ENCODE peak calls at places on chromosomes 11 and 22, in eight cellular contexts. I is OCI-LY7, Z is heart left ventricle, N is H7, E is neuronal stem cell, K is nephron progenitor cell, D is NCI-H1105, U is mesendoderm. O is an unnamed sample.
A peak's percentile ranks its signal among the peaks of the same experiment; 100 is the strongest.

GRCh38 chr11:11422291-11423128 is 69.5 kb upstream of the CSNK2A3 start:
- DNase-seq in U (no peak), I (no peak), Z (no peak), E (no peak), D (no peak), K (no peak), N (no peak), O (no peak)

GRCh38 chr11:111114091-111114490 is 131.4 kb upstream of the POU2AF2 start:
- DNase-seq in U (no peak), K (no peak), Z (no peak), I (no peak), E (no peak), N (no peak), D (no peak), O (no peak)

GRCh38 chr11:44944853-44945235 is 5.8 kb downstream of the TP53I11 start:
- DNase-seq in K (no peak), I (no peak), N (peak; percentile 67), D (no peak), E (no peak), U (peak; percentile 56), Z (no peak), O (no peak)

GRCh38 chr11:95057959-95058358 is 8.7 kb downstream of the KDM4F start:
- DNase-seq in N (no peak), I (no peak), D (no peak), E (no peak), K (no peak), Z (no peak), U (no peak), O (no peak)

GRCh38 chr11:13348305-13348704 is 70.7 kb downstream of the BMAL1 start:
- DNase-seq in U (no peak), N (no peak), E (no peak), K (no peak), D (no peak), I (no peak), Z (no peak), O (no peak)

GRCh38 chr11:103587951-103588788 is 448.3 kb upstream of the DDI1 start:
- DNase-seq in U (peak; percentile 67), I (no peak), E (no peak), N (no peak), Z (no peak), K (no peak), D (peak; percentile 64), O (no peak)

GRCh38 chr22:39928556-39929401 is 27.9 kb downstream of the GRAP2 start:
- DNase-seq in U (no peak), E (no peak), Z (no peak), N (no peak), D (no peak), I (no peak), K (no peak), O (no peak)

GRCh38 chr11:109706940-109707339 is 284.9 kb downstream of the C11orf87 start:
- DNase-seq in Z (no peak), E (no peak), I (no peak), N (no peak), D (no peak), U (no peak), K (no peak), O (no peak)

GRCh38 chr22:19106886-19107729 is 15.1 kb downstream of the DGCR2 start:
- DNase-seq in K (no peak), D (no peak), Z (no peak), I (no peak), U (no peak), E (no peak), N (peak; percentile 7), O (no peak)

GRCh38 chr11:34263462-34264186 is 94.2 kb downstream of the ABTB2 start:
- DNase-seq in N (no peak), K (no peak), Z (no peak), I (no peak), U (peak; percentile 83), E (no peak), D (peak; percentile 18), O (peak; percentile 84)

GRCh38 chr11:83122050-83122449 is 34.9 kb upstream of the PCF11 start:
- DNase-seq in K (no peak), I (no peak), E (no peak), N (no peak), U (no peak), Z (no peak), D (no peak), O (no peak)

GRCh38 chr11:34407121-34407813 is 31.5 kb upstream of the CAT start:
- DNase-seq in Z (no peak), D (no peak), E (no peak), K (no peak), U (no peak), N (no peak), I (no peak), O (no peak)

GRCh38 chr22:36934153-36934939 is 20.9 kb downstream of the CSF2RB start:
- DNase-seq in U (no peak), K (no peak), Z (no peak), D (no peak), N (peak; percentile 33), E (no peak), I (no peak), O (no peak)

GRCh38 chr11:7487360-7487759 is 2.1 kb downstream of the OLFML1 start:
- DNase-seq in K (no peak), Z (no peak), D (no peak), N (no peak), U (no peak), I (no peak), E (no peak), O (no peak)

GRCh38 chr11:59771605-59772004 is 16.4 kb downstream of the STX3 start:
- DNase-seq in D (no peak), E (no peak), K (no peak), I (no peak), N (no peak), Z (no peak), U (no peak), O (no peak)

GRCh38 chr11:44539971-44540370 is 25.5 kb upstream of the CD82 start:
- DNase-seq in I (no peak), K (no peak), N (no peak), U (peak; percentile 25), D (no peak), Z (no peak), E (no peak), O (no peak)

GRCh38 chr11:68121067-68121899 is at the start of gene CHKA:
- DNase-seq in E (peak; percentile 94), Z (peak; percentile 95), U (peak; percentile 97), K (peak; percentile 96), N (peak; percentile 99), I (peak; percentile 93), D (peak; percentile 92), O (peak; percentile 92)

GRCh38 chr11:42521994-42522393 is 789.8 kb upstream of the API5 start:
- DNase-seq in U (peak; percentile 3), K (no peak), Z (no peak), D (no peak), N (no peak), I (no peak), E (no peak), O (no peak)

GRCh38 chr11:57547854-57548377 is 10.5 kb downstream of the SMTNL1 start:
- DNase-seq in K (no peak), D (no peak), E (no peak), I (peak; percentile 29), U (peak; percentile 51), Z (no peak), N (no peak), O (no peak)

GRCh38 chr11:60711316-60711715 is 11.9 kb downstream of the MS4A8 start:
- DNase-seq in N (no peak), E (no peak), D (no peak), K (no peak), U (no peak), Z (no peak), I (no peak), O (peak; percentile 40)

GRCh38 chr11:114066046-114066648 is 6.6 kb downstream of the ZBTB16 start:
- DNase-seq in Z (no peak), D (no peak), E (no peak), I (no peak), K (no peak), N (no peak), U (no peak), O (no peak)

GRCh38 chr11:12361650-12362049 is 15.7 kb upstream of the PARVA start:
- DNase-seq in Z (no peak), D (no peak), N (no peak), E (no peak), K (no peak), I (no peak), U (no peak), O (no peak)

GRCh38 chr11:82701847-82702520 is 31.7 kb downstream of the FAM181B start:
- DNase-seq in Z (no peak), D (peak; percentile 46), E (peak; percentile 65), N (peak; percentile 35), I (peak; percentile 41), U (peak; percentile 66), K (peak; percentile 62), O (no peak)

GRCh38 chr11:3983101-3983500 is 111.5 kb upstream of the RRM1 start:
- DNase-seq in I (no peak), N (no peak), E (no peak), Z (no peak), D (no peak), K (no peak), U (no peak), O (no peak)

GRCh38 chr11:113131036-113131775 is 170.0 kb downstream of the NCAM1 start:
- DNase-seq in U (no peak), I (no peak), Z (no peak), K (no peak), D (no peak), E (no peak), N (no peak), O (no peak)